ENCODE peak calls at places on chromosomes 12 and 14, in eight cellular contexts. R is body of pancreas, X is transverse colon, W is tibial nerve, U is breast epithelium, C is GM12878, M is IMR-90, T is heart left ventricle. P is an unnamed sample.
A peak's percentile ranks its signal among the peaks of the same experiment; 100 is the strongest.

GRCh38 chr12:46678441-46678840 is 147.4 kb downstream of the SLC38A4 start:
- DNase-seq in W (no peak), U (no peak), M (peak; percentile 15), T (no peak), R (no peak), C (no peak), X (no peak), P (no peak)

GRCh38 chr14:51006781-51007211 is 62.5 kb upstream of the PYGL start:
- DNase-seq in T (no peak), W (no peak), U (no peak), M (peak; percentile 58), R (no peak), C (no peak), X (no peak), P (no peak)

GRCh38 chr12:113065126-113066007 is 8.8 kb downstream of the DTX1 start:
- DNase-seq in W (no peak), U (no peak), C (no peak), M (no peak), T (no peak), X (no peak), R (peak; percentile 31), P (no peak)

GRCh38 chr12:87015352-87015751 is 759.2 kb upstream of the MGAT4C start:
- DNase-seq in X (no peak), T (no peak), W (no peak), R (no peak), U (no peak), C (no peak), M (no peak), P (no peak)

GRCh38 chr12:22410497-22410896 is 76.0 kb upstream of the ST8SIA1 start:
- DNase-seq in W (no peak), T (no peak), U (no peak), R (no peak), M (no peak), C (no peak), X (no peak), P (no peak)

GRCh38 chr12:90514325-90514724 is 440.7 kb downstream of the CCER1 start:
- DNase-seq in W (no peak), C (no peak), R (no peak), X (no peak), U (no peak), M (peak; percentile 21), T (no peak), P (no peak)

GRCh38 chr12:48783432-48783831 is 5.5 kb downstream of the ADCY6 start:
- DNase-seq in M (no peak), T (no peak), C (no peak), W (no peak), R (no peak), X (no peak), U (no peak), P (no peak)

GRCh38 chr12:3133410-3133793 is 56.2 kb downstream of the TSPAN9 start:
- DNase-seq in U (no peak), X (no peak), M (peak; percentile 30), W (no peak), R (no peak), C (no peak), T (no peak), P (no peak)

GRCh38 chr12:31819427-31819826 is 90.6 kb upstream of the AMN1 start:
- DNase-seq in M (no peak), U (no peak), R (no peak), T (no peak), W (no peak), C (no peak), X (no peak), P (no peak)

GRCh38 chr14:55580401-55581010 is 499 bp downstream of the KTN1 start:
- DNase-seq in T (peak; percentile 63), W (no peak), X (peak; percentile 47), U (no peak), M (no peak), R (peak; percentile 46), C (no peak), P (peak; percentile 58)

GRCh38 chr14:19911114-19911513 is 9.3 kb upstream of the OR4K5 start:
- DNase-seq in T (no peak), W (no peak), C (no peak), R (no peak), M (no peak), U (no peak), X (no peak), P (no peak)

GRCh38 chr14:99323603-99324185 is 51.7 kb upstream of the BCL11B start:
- DNase-seq in T (no peak), X (no peak), W (no peak), U (no peak), M (no peak), C (no peak), R (no peak), P (no peak)

GRCh38 chr12:123891516-123892179 is 81.0 kb downstream of the CCDC92 start:
- DNase-seq in C (no peak), R (no peak), M (no peak), W (no peak), T (no peak), X (no peak), U (no peak), P (no peak)

GRCh38 chr12:91370086-91370868 is 187.7 kb upstream of the DCN start:
- DNase-seq in X (no peak), W (no peak), R (no peak), C (no peak), M (no peak), U (no peak), T (no peak), P (no peak)

GRCh38 chr12:57719777-57720605 is 18.6 kb downstream of the AGAP2 start:
- DNase-seq in T (no peak), M (no peak), R (no peak), U (no peak), C (no peak), X (no peak), W (no peak), P (no peak)

GRCh38 chr12:89080797-89081470 is 271.4 kb downstream of the DUSP6 start:
- DNase-seq in C (no peak), W (no peak), M (peak; percentile 30), U (no peak), R (no peak), X (no peak), T (no peak), P (no peak)

GRCh38 chr14:104294983-104295680 is 156.7 kb downstream of the KIF26A start:
- DNase-seq in C (no peak), R (peak; percentile 10), W (no peak), M (no peak), U (peak; percentile 31), T (no peak), X (peak; percentile 5), P (peak; percentile 11)

GRCh38 chr12:56805282-56805855 is 42.2 kb downstream of the HSD17B6 start:
- DNase-seq in C (no peak), U (no peak), W (no peak), X (no peak), T (no peak), M (no peak), R (no peak), P (no peak)

GRCh38 chr14:21264025-21264801 is 5.0 kb downstream of the HNRNPC start:
- DNase-seq in C (peak; percentile 56), M (peak; percentile 91), T (no peak), U (no peak), X (no peak), W (no peak), R (no peak), P (no peak)

GRCh38 chr14:21268612-21269251 is 510 bp downstream of the HNRNPC start:
- DNase-seq in C (no peak), X (peak; percentile 34), U (no peak), M (peak; percentile 65), W (no peak), T (peak; percentile 32), R (peak; percentile 27), P (no peak)

GRCh38 chr14:21267886-21268611 is 1.2 kb downstream of the HNRNPC start:
- DNase-seq in X (no peak), R (no peak), C (no peak), W (no peak), M (peak; percentile 49), T (no peak), U (no peak), P (no peak)

GRCh38 chr14:21269252-21270046 is at the start of gene HNRNPC:
- DNase-seq in X (peak; percentile 100), R (peak; percentile 99), U (peak; percentile 100), W (peak; percentile 100), T (peak; percentile 100), M (peak; percentile 100), C (peak; percentile 100), P (peak; percentile 100)

GRCh38 chr14:21267431-21267845 is 1.8 kb downstream of the HNRNPC start:
- DNase-seq in X (no peak), C (no peak), R (no peak), M (no peak), T (no peak), W (no peak), U (no peak), P (no peak)
- TF ChIP-seq POLR2A in X (no peak), C (no peak), R (no peak), M (no peak), T (no peak), W (no peak), U (no peak), P (no peak)

GRCh38 chr12:50504798-50505385 is at the start of gene DIP2B:
- DNase-seq in W (peak; percentile 89), R (peak; percentile 96), C (peak; percentile 50), T (peak; percentile 96), U (peak; percentile 95), X (peak; percentile 96), M (peak; percentile 84), P (peak; percentile 96)
- TF ChIP-seq POLR2A in W (peak; percentile 89), R (peak; percentile 57), C (peak; percentile 85), T (peak; percentile 56), U (no peak), X (peak; percentile 72), M (peak; percentile 1), P (peak; percentile 81)

GRCh38 chr14:101476931-101477553 is 84.3 kb upstream of the DIO3 start:
- DNase-seq in T (no peak), M (no peak), C (no peak), U (peak; percentile 37), W (no peak), X (peak; percentile 73), R (peak; percentile 93), P (peak; percentile 74)
- TF ChIP-seq POLR2A in T (no peak), M (no peak), C (no peak), U (no peak), W (no peak), X (no peak), R (peak; percentile 78), P (no peak)

GRCh38 chr12:70744133-70744532 is 106.9 kb upstream of the PTPRB start:
- DNase-seq in W (no peak), C (no peak), R (no peak), M (no peak), X (no peak), T (no peak), U (no peak), P (no peak)
- TF ChIP-seq POLR2A in W (no peak), C (no peak), R (no peak), M (no peak), X (no peak), T (no peak), U (no peak), P (no peak)

GRCh38 chr12:49827351-49828099 is 688 bp downstream of the NCKAP5L start:
- DNase-seq in M (peak; percentile 46), W (peak; percentile 35), U (no peak), R (peak; percentile 78), T (peak; percentile 79), C (no peak), X (peak; percentile 52), P (peak; percentile 82)
- TF ChIP-seq POLR2A in M (no peak), W (no peak), U (no peak), R (peak; percentile 37), T (peak; percentile 16), C (no peak), X (no peak), P (no peak)

P was measured in right lobe of liver.